ENCODE peak calls at places on chromosomes 13 and 19, in six cellular contexts. N, X, I, G, F and C are unnamed samples.

GRCh38 chr13:21911916-21912315 is 241.0 kb downstream of the FGF9 start:
- DNase-seq in N (no peak), X (no peak), I (no peak), F (no peak), G (no peak), C (no peak)

GRCh38 chr19:41323430-41324125 is 13.6 kb downstream of the CCDC97 start:
- DNase-seq in N (peak; percentile 58), I (peak; percentile 100), X (peak; percentile 65), F (peak; percentile 52), G (no peak), C (peak; percentile 88)

GRCh38 chr13:74290324-74290773 is 156.1 kb upstream of the KLF12 start:
- DNase-seq in I (peak; percentile 61), F (no peak), X (no peak), G (peak; percentile 50), N (no peak), C (peak; percentile 54)

GRCh38 chr19:11418166-11418517 is 972 bp downstream of the RGL3 start:
- DNase-seq in N (no peak), G (peak; percentile 54), I (no peak), F (no peak), X (no peak), C (no peak)

GRCh38 chr13:97043302-97043701 is 49.0 kb upstream of the OXGR1 start:
- DNase-seq in N (no peak), X (no peak), I (peak; percentile 60), G (no peak), F (no peak), C (no peak)

GRCh38 chr19:10219678-10220077 is 11.5 kb downstream of the S1PR2 start:
- DNase-seq in F (no peak), I (peak; percentile 36), X (no peak), N (no peak), G (peak; percentile 37), C (peak; percentile 42)

GRCh38 chr13:26872444-26873173 is 112.0 kb upstream of the GPR12 start:
- DNase-seq in N (no peak), I (peak; percentile 9), X (no peak), F (peak; percentile 58), G (no peak), C (peak; percentile 77)

GRCh38 chr13:51130348-51130747 is 19.3 kb upstream of the C13orf42 start:
- DNase-seq in X (no peak), I (no peak), F (no peak), N (no peak), G (no peak), C (no peak)

GRCh38 chr13:64311948-64312347 is 2896.3 kb upstream of the PCDH20 start:
- DNase-seq in X (no peak), I (no peak), N (no peak), F (no peak), G (no peak), C (no peak)

GRCh38 chr13:90706631-90707030 is 640.9 kb upstream of the MIR17HG start:
- DNase-seq in X (no peak), I (no peak), N (no peak), F (no peak), G (no peak), C (no peak)

GRCh38 chr19:13120817-13121216 is 2.8 kb downstream of the NACC1 start:
- DNase-seq in N (no peak), G (no peak), X (no peak), I (peak; percentile 46), F (no peak), C (no peak)

GRCh38 chr13:108551674-108552073 is 77.7 kb upstream of the MYO16 start:
- DNase-seq in N (no peak), X (no peak), G (no peak), F (no peak), I (peak; percentile 37), C (no peak)

GRCh38 chr19:17686027-17686511 is 2.1 kb downstream of the UNC13A start:
- DNase-seq in G (no peak), N (no peak), X (no peak), F (no peak), I (peak; percentile 42), C (no peak)

GRCh38 chr13:73970413-73971055 is 163.7 kb downstream of the KLF12 start:
- DNase-seq in N (no peak), G (no peak), I (no peak), X (no peak), F (no peak), C (no peak)

GRCh38 chr13:111577429-111577828 is 257.0 kb downstream of the TEX29 start:
- DNase-seq in X (no peak), I (no peak), F (no peak), N (no peak), G (no peak), C (no peak)

GRCh38 chr13:59780058-59780457 is 383.7 kb downstream of the DIAPH3 start:
- DNase-seq in I (no peak), X (no peak), N (no peak), G (no peak), F (no peak), C (no peak)

GRCh38 chr19:31110331-31110730 is 238.9 kb downstream of the TSHZ3 start:
- DNase-seq in F (no peak), G (no peak), N (no peak), I (peak; percentile 41), X (no peak), C (peak; percentile 52)

GRCh38 chr19:45766293-45766918 is 2.6 kb downstream of the SIX5 start:
- DNase-seq in F (no peak), G (peak; percentile 44), I (no peak), X (no peak), N (no peak), C (no peak)

GRCh38 chr19:58498316-58499020 is 13.3 kb downstream of the SLC27A5 start:
- DNase-seq in G (no peak), I (no peak), X (peak; percentile 30), F (no peak), N (no peak), C (peak; percentile 5)